ENCODE peak calls at places on chromosomes 4 and X, in eight cellular contexts. One of them, this sample, is unnamed.

GRCh38 chr4:155666701-155667537 is at the start of gene GUCY1A1:
- DNase-seq in sigmoid colon: peak
- DNase-seq in cardiac fibroblast: no peak
- DNase-seq in neural progenitor cell: peak
- DNase-seq in Peyer's patch: no peak
- DNase-seq in A549: no peak
- DNase-seq in transverse colon: peak
- DNase-seq in lung: peak
- DNase-seq in this sample: no peak

GRCh38 chr4:111209706-111210105 is 586.8 kb upstream of the PITX2 start:
- DNase-seq in sigmoid colon: no peak
- DNase-seq in A549: no peak
- DNase-seq in neural progenitor cell: peak
- DNase-seq in Peyer's patch: no peak
- DNase-seq in lung: no peak
- DNase-seq in transverse colon: no peak
- DNase-seq in cardiac fibroblast: no peak
- DNase-seq in this sample: no peak

GRCh38 chr4:108113229-108113628 is 55.5 kb downstream of the LEF1 start:
- DNase-seq in lung: no peak
- DNase-seq in cardiac fibroblast: no peak
- DNase-seq in sigmoid colon: no peak
- DNase-seq in A549: no peak
- DNase-seq in Peyer's patch: peak
- DNase-seq in transverse colon: no peak
- DNase-seq in neural progenitor cell: no peak
- DNase-seq in this sample: no peak

GRCh38 chr4:14143892-14144291 is 516.4 kb upstream of the BOD1L1 start:
- DNase-seq in cardiac fibroblast: peak
- DNase-seq in sigmoid colon: no peak
- DNase-seq in lung: no peak
- DNase-seq in transverse colon: no peak
- DNase-seq in neural progenitor cell: no peak
- DNase-seq in A549: peak
- DNase-seq in Peyer's patch: no peak
- DNase-seq in this sample: no peak

GRCh38 chrX:38220024-38220935 is at the start of gene SRPX:
- DNase-seq in A549: peak
- DNase-seq in transverse colon: peak
- DNase-seq in Peyer's patch: no peak
- DNase-seq in cardiac fibroblast: peak
- DNase-seq in lung: no peak
- DNase-seq in sigmoid colon: peak
- DNase-seq in neural progenitor cell: peak
- DNase-seq in this sample: no peak

GRCh38 chr4:123073650-123074049 is 151.3 kb upstream of the NUDT6 start:
- DNase-seq in cardiac fibroblast: no peak
- DNase-seq in sigmoid colon: no peak
- DNase-seq in neural progenitor cell: no peak
- DNase-seq in lung: no peak
- DNase-seq in transverse colon: no peak
- DNase-seq in Peyer's patch: no peak
- DNase-seq in A549: no peak
- DNase-seq in this sample: no peak

GRCh38 chr4:78720994-78721677 is 55.0 kb upstream of the BMP2K start:
- DNase-seq in neural progenitor cell: no peak
- DNase-seq in sigmoid colon: no peak
- DNase-seq in cardiac fibroblast: no peak
- DNase-seq in Peyer's patch: no peak
- DNase-seq in lung: peak
- DNase-seq in A549: no peak
- DNase-seq in transverse colon: peak
- DNase-seq in this sample: no peak

GRCh38 chr4:30875659-30876269 is 155.6 kb downstream of the PCDH7 start:
- DNase-seq in A549: no peak
- DNase-seq in Peyer's patch: no peak
- DNase-seq in cardiac fibroblast: peak
- DNase-seq in neural progenitor cell: no peak
- DNase-seq in lung: no peak
- DNase-seq in sigmoid colon: no peak
- DNase-seq in transverse colon: no peak
- DNase-seq in this sample: no peak

GRCh38 chrX:86133761-86134160 is 14.5 kb upstream of the DACH2 start:
- DNase-seq in A549: peak
- DNase-seq in transverse colon: no peak
- DNase-seq in cardiac fibroblast: peak
- DNase-seq in neural progenitor cell: no peak
- DNase-seq in lung: no peak
- DNase-seq in Peyer's patch: no peak
- DNase-seq in sigmoid colon: no peak
- DNase-seq in this sample: no peak

GRCh38 chr4:108425988-108426387 is 194.4 kb upstream of the RPL34 start:
- DNase-seq in A549: no peak
- DNase-seq in neural progenitor cell: no peak
- DNase-seq in Peyer's patch: no peak
- DNase-seq in transverse colon: no peak
- DNase-seq in sigmoid colon: no peak
- DNase-seq in cardiac fibroblast: peak
- DNase-seq in lung: no peak
- DNase-seq in this sample: peak

GRCh38 chr4:112321768-112322684 is 24.9 kb downstream of the ALPK1 start:
- DNase-seq in sigmoid colon: peak
- DNase-seq in transverse colon: peak
- DNase-seq in cardiac fibroblast: peak
- DNase-seq in neural progenitor cell: peak
- DNase-seq in A549: peak
- DNase-seq in Peyer's patch: peak
- DNase-seq in lung: peak
- DNase-seq in this sample: no peak

GRCh38 chrX:107700317-107700774 is 72.0 kb downstream of the PRPS1 start:
- DNase-seq in A549: no peak
- DNase-seq in neural progenitor cell: no peak
- DNase-seq in lung: no peak
- DNase-seq in sigmoid colon: peak
- DNase-seq in transverse colon: no peak
- DNase-seq in cardiac fibroblast: peak
- DNase-seq in Peyer's patch: no peak
- DNase-seq in this sample: no peak

GRCh38 chrX:13693341-13693871 is 4.5 kb downstream of the RAB9A start:
- DNase-seq in cardiac fibroblast: no peak
- DNase-seq in Peyer's patch: no peak
- DNase-seq in A549: no peak
- DNase-seq in transverse colon: no peak
- DNase-seq in lung: no peak
- DNase-seq in sigmoid colon: no peak
- DNase-seq in neural progenitor cell: no peak
- DNase-seq in this sample: no peak
- TF ChIP-seq CTCF in cardiac fibroblast: no peak
- TF ChIP-seq CTCF in Peyer's patch: no peak
- TF ChIP-seq CTCF in A549: no peak
- TF ChIP-seq CTCF in transverse colon: no peak
- TF ChIP-seq CTCF in lung: no peak
- TF ChIP-seq CTCF in sigmoid colon: no peak
- TF ChIP-seq CTCF in neural progenitor cell: no peak
- TF ChIP-seq CTCF in this sample: no peak

DNA sequence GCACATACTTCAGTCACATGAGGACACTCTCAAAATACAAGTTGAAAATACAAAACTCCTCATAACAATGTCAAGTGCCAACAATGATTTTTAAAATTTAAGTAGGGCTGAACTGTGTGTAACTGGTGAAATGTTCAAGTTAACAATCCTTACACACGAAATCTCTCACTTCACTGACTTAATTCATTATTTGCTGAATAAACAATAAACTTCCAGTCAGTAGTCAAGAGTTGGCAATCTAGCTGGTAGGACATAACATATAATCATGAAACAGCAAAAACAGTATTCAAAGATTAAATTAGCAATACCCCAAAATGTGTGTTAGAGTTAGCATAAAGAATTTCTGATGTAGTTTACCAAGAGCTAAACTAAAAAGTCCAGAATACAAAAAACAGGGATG is 1.9 kb upstream of the RAB33B start:
- DNase-seq in transverse colon: no peak
- DNase-seq in Peyer's patch: no peak
- DNase-seq in sigmoid colon: no peak
- DNase-seq in A549: no peak
- DNase-seq in cardiac fibroblast: no peak
- DNase-seq in lung: no peak
- DNase-seq in neural progenitor cell: no peak
- DNase-seq in this sample: no peak
- H3K4me3 ChIP-seq in transverse colon: no peak
- H3K4me3 ChIP-seq in Peyer's patch: no peak
- H3K4me3 ChIP-seq in sigmoid colon: no peak
- H3K4me3 ChIP-seq in A549: peak
- H3K4me3 ChIP-seq in cardiac fibroblast: no peak
- H3K4me3 ChIP-seq in lung: no peak
- H3K4me3 ChIP-seq in neural progenitor cell: no peak
- H3K4me3 ChIP-seq in this sample: peak

GRCh38 chrX:72083291-72083690 is 48.4 kb downstream of the RTL5 start:
- DNase-seq in neural progenitor cell: no peak
- DNase-seq in cardiac fibroblast: no peak
- DNase-seq in Peyer's patch: no peak
- DNase-seq in sigmoid colon: no peak
- DNase-seq in lung: no peak
- DNase-seq in A549: no peak
- DNase-seq in transverse colon: no peak
- DNase-seq in this sample: no peak
- TF ChIP-seq CTCF in neural progenitor cell: no peak
- TF ChIP-seq CTCF in cardiac fibroblast: no peak
- TF ChIP-seq CTCF in Peyer's patch: no peak
- TF ChIP-seq CTCF in sigmoid colon: no peak
- TF ChIP-seq CTCF in lung: no peak
- TF ChIP-seq CTCF in A549: no peak
- TF ChIP-seq CTCF in transverse colon: no peak
- TF ChIP-seq CTCF in this sample: no peak

DNA sequence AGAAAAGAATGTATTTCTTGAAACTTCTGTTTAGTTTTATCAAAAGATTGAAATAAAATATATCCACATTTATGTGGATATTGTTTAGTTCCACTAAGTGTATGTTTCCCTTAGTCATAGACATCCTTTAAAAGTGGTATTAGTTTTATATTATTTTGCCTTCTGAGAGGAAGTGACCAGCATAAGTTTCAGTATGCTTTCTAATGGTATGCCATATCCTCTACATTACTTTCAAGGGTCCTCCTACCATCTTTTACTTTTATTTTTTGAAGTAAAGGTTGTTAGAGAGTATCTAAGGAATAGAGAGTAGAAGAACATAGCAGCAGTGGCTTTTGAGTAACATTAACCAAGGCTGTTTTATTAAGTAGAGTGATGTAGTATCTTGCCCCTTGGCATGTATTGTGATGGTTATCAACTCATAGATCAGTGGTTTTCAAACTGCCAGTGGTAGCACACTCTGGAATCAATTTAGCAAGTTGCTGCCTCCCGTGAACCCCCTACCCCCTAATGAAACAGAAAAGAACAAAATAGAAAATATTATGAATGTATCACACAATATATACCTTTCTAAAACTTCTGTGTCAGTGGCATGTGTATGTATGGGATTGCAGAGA is 44.8 kb downstream of the RBPJ start:
- DNase-seq in lung: no peak
- DNase-seq in transverse colon: no peak
- DNase-seq in Peyer's patch: no peak
- DNase-seq in neural progenitor cell: no peak
- DNase-seq in sigmoid colon: no peak
- DNase-seq in A549: no peak
- DNase-seq in cardiac fibroblast: no peak
- DNase-seq in this sample: no peak
- H3K4me3 ChIP-seq in lung: no peak
- H3K4me3 ChIP-seq in transverse colon: no peak
- H3K4me3 ChIP-seq in Peyer's patch: no peak
- H3K4me3 ChIP-seq in neural progenitor cell: no peak
- H3K4me3 ChIP-seq in sigmoid colon: no peak
- H3K4me3 ChIP-seq in A549: no peak
- H3K4me3 ChIP-seq in cardiac fibroblast: no peak
- H3K4me3 ChIP-seq in this sample: no peak

GRCh38 chrX:5916945-5917344 is 311.7 kb downstream of the NLGN4X start:
- DNase-seq in neural progenitor cell: no peak
- DNase-seq in sigmoid colon: no peak
- DNase-seq in lung: no peak
- DNase-seq in A549: peak
- DNase-seq in cardiac fibroblast: no peak
- DNase-seq in transverse colon: no peak
- DNase-seq in Peyer's patch: no peak
- DNase-seq in this sample: no peak

DNA sequence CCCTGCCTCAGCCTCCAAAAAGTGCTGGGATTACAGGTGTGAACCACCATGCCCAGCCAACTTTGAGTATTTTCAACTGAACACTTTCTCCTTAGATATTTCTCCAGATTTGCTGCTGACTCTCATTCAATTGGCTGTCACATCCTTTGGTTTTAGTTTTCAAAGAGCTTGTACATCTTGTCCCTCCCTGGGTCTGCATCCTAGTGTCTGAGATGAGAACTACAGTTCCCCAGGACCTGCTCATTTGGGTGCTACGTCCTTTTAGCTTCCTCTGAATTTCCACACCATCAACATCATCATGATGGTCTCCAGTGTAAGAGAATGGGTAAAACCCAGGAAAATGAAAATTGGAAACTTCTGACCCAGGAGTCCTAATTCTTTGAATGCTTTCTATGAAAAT is 312.9 kb downstream of the NLGN4X start:
- DNase-seq in neural progenitor cell: no peak
- DNase-seq in lung: no peak
- DNase-seq in sigmoid colon: no peak
- DNase-seq in A549: no peak
- DNase-seq in Peyer's patch: no peak
- DNase-seq in cardiac fibroblast: no peak
- DNase-seq in transverse colon: no peak
- DNase-seq in this sample: no peak
- TF ChIP-seq CTCF in neural progenitor cell: peak
- TF ChIP-seq CTCF in lung: no peak
- TF ChIP-seq CTCF in sigmoid colon: no peak
- TF ChIP-seq CTCF in A549: no peak
- TF ChIP-seq CTCF in Peyer's patch: no peak
- TF ChIP-seq CTCF in cardiac fibroblast: no peak
- TF ChIP-seq CTCF in transverse colon: no peak
- TF ChIP-seq CTCF in this sample: no peak

GRCh38 chrX:154602226-154602625 is 16.9 kb downstream of the CTAG1B start:
- DNase-seq in Peyer's patch: no peak
- DNase-seq in neural progenitor cell: no peak
- DNase-seq in transverse colon: no peak
- DNase-seq in cardiac fibroblast: no peak
- DNase-seq in lung: no peak
- DNase-seq in A549: no peak
- DNase-seq in sigmoid colon: no peak
- DNase-seq in this sample: no peak

GRCh38 chrX:154602766-154603437 is 16.2 kb downstream of the CTAG1B start:
- DNase-seq in Peyer's patch: no peak
- DNase-seq in neural progenitor cell: no peak
- DNase-seq in cardiac fibroblast: no peak
- DNase-seq in A549: no peak
- DNase-seq in lung: no peak
- DNase-seq in sigmoid colon: no peak
- DNase-seq in transverse colon: no peak
- DNase-seq in this sample: no peak

GRCh38 chrX:154599531-154599930 is 14.6 kb downstream of the CTAG1A start:
- DNase-seq in A549: no peak
- DNase-seq in neural progenitor cell: no peak
- DNase-seq in sigmoid colon: no peak
- DNase-seq in cardiac fibroblast: no peak
- DNase-seq in lung: no peak
- DNase-seq in Peyer's patch: no peak
- DNase-seq in transverse colon: no peak
- DNase-seq in this sample: no peak

GRCh38 chrX:154598656-154599055 is 13.7 kb downstream of the CTAG1A start:
- DNase-seq in Peyer's patch: no peak
- DNase-seq in sigmoid colon: no peak
- DNase-seq in A549: no peak
- DNase-seq in cardiac fibroblast: no peak
- DNase-seq in neural progenitor cell: no peak
- DNase-seq in lung: no peak
- DNase-seq in transverse colon: no peak
- DNase-seq in this sample: no peak

GRCh38 chrX:154600962-154601374 is 16.0 kb downstream of the CTAG1A start:
- DNase-seq in neural progenitor cell: no peak
- DNase-seq in lung: no peak
- DNase-seq in A549: no peak
- DNase-seq in transverse colon: no peak
- DNase-seq in cardiac fibroblast: peak
- DNase-seq in sigmoid colon: no peak
- DNase-seq in Peyer's patch: no peak
- DNase-seq in this sample: no peak
- H3K4me3 ChIP-seq in neural progenitor cell: no peak
- H3K4me3 ChIP-seq in lung: no peak
- H3K4me3 ChIP-seq in A549: no peak
- H3K4me3 ChIP-seq in transverse colon: no peak
- H3K4me3 ChIP-seq in cardiac fibroblast: no peak
- H3K4me3 ChIP-seq in sigmoid colon: no peak
- H3K4me3 ChIP-seq in Peyer's patch: no peak
- H3K4me3 ChIP-seq in this sample: no peak